ENCODE peak calls at places on chromosome 20, in ten cellular contexts. N, J, D, T, E, X, K, Q, R and P are unnamed samples.
A peak's percentile ranks its signal among the peaks of the same experiment; 100 is the strongest.

GRCh38 chr20:3803289-3803688 is 7.2 kb downstream of the CDC25B start:
- DNase-seq in N (no peak), J (no peak), D (no peak), T (no peak), E (no peak), X (no peak), K (no peak), Q (no peak), R (no peak), P (no peak)

GRCh38 chr20:41905186-41905585 is 287.0 kb upstream of the CHD6 start:
- DNase-seq in N (no peak), J (no peak), D (no peak), T (no peak), E (no peak), X (no peak), K (no peak), Q (no peak), R (no peak), P (no peak)

GRCh38 chr20:58691773-58692578 is 624 bp upstream of the NPEPL1 start:
- DNase-seq in N (no peak), J (no peak), D (no peak), T (peak; percentile 24), E (no peak), X (peak; percentile 53), K (peak; percentile 34), Q (no peak), R (peak; percentile 82), P (no peak)

GRCh38 chr20:32538526-32538918 is 46.6 kb downstream of the NOL4L start:
- DNase-seq in N (no peak), J (no peak), D (peak; percentile 58), T (no peak), E (peak; percentile 82), X (no peak), K (no peak), Q (peak; percentile 47), R (peak; percentile 73), P (no peak)

GRCh38 chr20:61533231-61533631 is 281.2 kb downstream of the CDH4 start:
- DNase-seq in N (no peak), J (no peak), D (no peak), T (no peak), E (no peak), X (no peak), K (no peak), Q (no peak), R (no peak), P (no peak)

GRCh38 chr20:653590-654426 is 808 bp upstream of the SRXN1 start:
- DNase-seq in N (peak; percentile 52), J (no peak), D (no peak), T (peak; percentile 31), E (no peak), X (no peak), K (peak; percentile 30), Q (no peak), R (no peak), P (no peak)

GRCh38 chr20:17887331-17888030 is 81.1 kb downstream of the SNX5 start:
- DNase-seq in N (no peak), J (no peak), D (no peak), T (no peak), E (no peak), X (no peak), K (peak; percentile 67), Q (no peak), R (no peak), P (no peak)

GRCh38 chr20:15042723-15043122 is 705.3 kb upstream of the FLRT3 start:
- DNase-seq in N (no peak), J (no peak), D (no peak), T (no peak), E (no peak), X (no peak), K (no peak), Q (no peak), R (no peak), P (no peak)

GRCh38 chr20:41524980-41525613 is 93.1 kb downstream of the CHD6 start:
- DNase-seq in N (no peak), J (no peak), D (peak; percentile 67), T (no peak), E (no peak), X (peak; percentile 4), K (peak; percentile 82), Q (no peak), R (peak; percentile 88), P (no peak)

GRCh38 chr20:7716286-7716972 is 223.8 kb downstream of the HAO1 start:
- DNase-seq in N (no peak), J (peak; percentile 23), D (no peak), T (no peak), E (no peak), X (no peak), K (no peak), Q (no peak), R (no peak), P (no peak)

GRCh38 chr20:49543071-49543857 is 24.7 kb downstream of the PTGIS start:
- DNase-seq in N (no peak), J (no peak), D (no peak), T (no peak), E (no peak), X (no peak), K (no peak), Q (no peak), R (no peak), P (no peak)

GRCh38 chr20:58893355-58894151 is 41.0 kb downstream of the GNAS start:
- DNase-seq in N (no peak), J (no peak), D (no peak), T (no peak), E (peak; percentile 65), X (no peak), K (no peak), Q (peak; percentile 45), R (no peak), P (no peak)

GRCh38 chr20:31496761-31497295 is 17.4 kb upstream of the HM13 start:
- DNase-seq in N (no peak), J (no peak), D (no peak), T (no peak), E (no peak), X (no peak), K (no peak), Q (no peak), R (peak; percentile 95), P (no peak)

GRCh38 chr20:872855-873520 is 39.5 kb downstream of the FAM110A start:
- DNase-seq in N (no peak), J (no peak), D (peak; percentile 31), T (peak; percentile 24), E (no peak), X (no peak), K (no peak), Q (no peak), R (no peak), P (no peak)

GRCh38 chr20:54933212-54933904 is 458.0 kb downstream of the DOK5 start:
- DNase-seq in N (no peak), J (no peak), D (no peak), T (no peak), E (no peak), X (no peak), K (no peak), Q (no peak), R (no peak), P (no peak)

GRCh38 chr20:49889245-49889942 is 25.9 kb downstream of the SPATA2 start:
- DNase-seq in N (no peak), J (no peak), D (no peak), T (no peak), E (no peak), X (no peak), K (no peak), Q (no peak), R (no peak), P (no peak)

GRCh38 chr20:11777861-11778570 is 139.7 kb upstream of the BTBD3 start:
- DNase-seq in N (no peak), J (no peak), D (no peak), T (no peak), E (no peak), X (peak; percentile 25), K (no peak), Q (no peak), R (no peak), P (no peak)

GRCh38 chr20:32252189-32252588 is 25.3 kb upstream of the KIF3B start:
- DNase-seq in N (no peak), J (no peak), D (no peak), T (no peak), E (peak; percentile 64), X (no peak), K (no peak), Q (no peak), R (no peak), P (no peak)

GRCh38 chr20:44050925-44051660 is 135.9 kb downstream of the JPH2 start:
- DNase-seq in N (no peak), J (no peak), D (no peak), T (no peak), E (no peak), X (no peak), K (no peak), Q (no peak), R (no peak), P (no peak)

GRCh38 chr20:59559863-59560262 is 44.5 kb upstream of the PHACTR3 start:
- DNase-seq in N (no peak), J (no peak), D (no peak), T (no peak), E (no peak), X (no peak), K (no peak), Q (no peak), R (no peak), P (no peak)

GRCh38 chr20:32168184-32168910 is 39.2 kb downstream of the PLAGL2 start:
- DNase-seq in N (no peak), J (no peak), D (peak; percentile 75), T (no peak), E (no peak), X (peak; percentile 48), K (no peak), Q (no peak), R (no peak), P (peak; percentile 14)

GRCh38 chr20:57388953-57389694 is 2.1 kb upstream of the RBM38 start:
- DNase-seq in N (no peak), J (peak; percentile 82), D (peak; percentile 81), T (peak; percentile 90), E (peak; percentile 69), X (peak; percentile 65), K (peak; percentile 85), Q (peak; percentile 92), R (peak; percentile 93), P (peak; percentile 80)
- H3K4me3 ChIP-seq in N (no peak overlapping the region), J (peak overlapping the region; percentile 69), D (no peak overlapping the region), T (peak overlapping the region; percentile 22), E (peak overlapping the region; percentile 44), X (no peak overlapping the region), K (peak overlapping the region; percentile 15), Q (peak overlapping the region; percentile 91), R (peak overlapping the region; percentile 26), P (peak overlapping the region; percentile 15)

GRCh38 chr20:37882961-37883712 is 19.8 kb upstream of the VSTM2L start:
- DNase-seq in N (no peak), J (no peak), D (no peak), T (no peak), E (no peak), X (no peak), K (no peak), Q (no peak), R (no peak), P (no peak)
- H3K4me1 ChIP-seq in N (no peaks in the 10 kb centered on the region), J (no peaks in the 10 kb centered on the region), D (peaks cover 44% of the 10 kb centered on the region), T (peaks cover 11% of the 10 kb centered on the region), E (no peaks in the 10 kb centered on the region), X (no peaks in the 10 kb centered on the region), K (no peaks in the 10 kb centered on the region), Q (no peaks in the 10 kb centered on the region), R (no peaks in the 10 kb centered on the region), P (no peaks in the 10 kb centered on the region)

GRCh38 chr20:53579581-53580375 is 13.9 kb downstream of the ZNF217 start:
- DNase-seq in N (peak; percentile 65), J (peak; percentile 57), D (no peak), T (no peak), E (no peak), X (peak; percentile 90), K (peak; percentile 51), Q (no peak), R (no peak), P (no peak)
- H3K4me3 ChIP-seq in N (peak overlapping the region; percentile 21), J (peak overlapping the region; percentile 68), D (no peak overlapping the region), T (peak overlapping the region; percentile 6), E (peak overlapping the region; percentile 79), X (peak overlapping the region; percentile 50), K (no peak overlapping the region), Q (no peak overlapping the region), R (no peak overlapping the region), P (peak overlapping the region; percentile 20)

GRCh38 chr20:23636182-23636907 is 1.4 kb downstream of the CST3 start:
- DNase-seq in N (no peak), J (no peak), D (no peak), T (no peak), E (no peak), X (no peak), K (no peak), Q (no peak), R (no peak), P (no peak)
- H3K4me1 ChIP-seq in N (peaks cover 15% of the 10 kb centered on the region), J (no peaks in the 10 kb centered on the region), D (no peaks in the 10 kb centered on the region), T (peaks cover 6% of the 10 kb centered on the region), E (no peaks in the 10 kb centered on the region), X (peaks cover 7% of the 10 kb centered on the region), K (peaks cover 5% of the 10 kb centered on the region), Q (no peaks in the 10 kb centered on the region), R (peaks cover 6% of the 10 kb centered on the region), P (no peaks in the 10 kb centered on the region)